ENCODE peak calls at places on chromosomes 1 and 21, in nine cellular contexts. J, Y, F, K, I, Z, R, G and N are unnamed samples.

GRCh38 chr1:116491985-116492811 is 78.6 kb downstream of the CD58 start:
- DNase-seq in J (no peak), G (no peak), I (peak), Y (no peak), Z (no peak), R (peak), F (no peak), K (no peak), N (no peak)

GRCh38 chr1:230507671-230508407 is 81.7 kb upstream of the PGBD5 start:
- DNase-seq in F (no peak), I (peak), J (no peak), Z (no peak), R (no peak), G (peak), Y (no peak), K (peak), N (no peak)

GRCh38 chr21:33011462-33011861 is 14.3 kb upstream of the OLIG2 start:
- DNase-seq in G (peak), R (no peak), Y (no peak), Z (peak), J (peak), I (peak), F (peak), K (no peak), N (no peak)

GRCh38 chr1:242467556-242468145 is 56.8 kb downstream of the PLD5 start:
- DNase-seq in R (peak), Z (peak), F (no peak), Y (peak), K (peak), G (peak), I (peak), J (peak), N (peak)

GRCh38 chr1:8118031-8118451 is 91.9 kb upstream of the ERRFI1 start:
- DNase-seq in G (no peak), J (no peak), Y (no peak), F (no peak), K (no peak), I (peak), Z (no peak), R (no peak), N (no peak)

GRCh38 chr1:74620242-74620641 is 53.4 kb downstream of the ERICH3 start:
- DNase-seq in K (no peak), F (no peak), Y (no peak), G (no peak), J (no peak), I (no peak), Z (no peak), R (no peak), N (no peak)

GRCh38 chr1:115469703-115470476 is 131.8 kb upstream of the NGF start:
- DNase-seq in F (no peak), Y (peak), G (peak), I (peak), Z (peak), R (peak), J (peak), K (peak), N (no peak)

GRCh38 chr1:173122958-173123852 is 72.5 kb upstream of the TNFSF18 start:
- DNase-seq in R (no peak), K (peak), Y (peak), F (peak), I (peak), Z (peak), J (peak), G (peak), N (peak)

GRCh38 chr1:17405898-17406759 is 33.3 kb downstream of the RCC2 start:
- DNase-seq in R (peak), Y (peak), K (peak), G (peak), I (peak), J (peak), F (no peak), Z (peak), N (peak)

GRCh38 chr1:226632169-226632884 is 83.8 kb downstream of the STUM start:
- DNase-seq in R (no peak), I (no peak), G (peak), F (peak), K (no peak), J (no peak), Z (no peak), Y (no peak), N (no peak)

GRCh38 chr1:195894411-195894810 is 713.8 kb downstream of the KCNT2 start:
- DNase-seq in F (no peak), J (no peak), K (no peak), R (no peak), G (no peak), Y (no peak), I (peak), Z (no peak), N (no peak)

GRCh38 chr1:148318123-148318899 is 164.8 kb downstream of the PPIAL4G start:
- DNase-seq in R (no peak), J (no peak), Y (no peak), F (no peak), K (no peak), I (peak), G (no peak), Z (peak), N (no peak)

GRCh38 chr21:26794597-26795397 is 50.4 kb downstream of the ADAMTS1 start:
- DNase-seq in I (no peak), R (no peak), J (no peak), Z (no peak), K (no peak), Y (no peak), F (no peak), G (no peak), N (no peak)

GRCh38 chr1:97314685-97315084 is 593.1 kb downstream of the PTBP2 start:
- DNase-seq in K (no peak), J (no peak), Y (no peak), F (no peak), I (no peak), Z (no peak), G (no peak), R (no peak), N (no peak)

GRCh38 chr1:50251592-50252165 is 143.0 kb downstream of the ELAVL4 start:
- DNase-seq in Z (no peak), K (no peak), F (no peak), I (no peak), G (no peak), J (no peak), Y (no peak), R (no peak), N (no peak)

GRCh38 chr1:115228191-115228590 is 109.9 kb downstream of the NGF start:
- DNase-seq in J (no peak), I (no peak), F (no peak), R (no peak), G (no peak), K (no peak), Y (no peak), Z (no peak), N (no peak)

GRCh38 chr1:113282897-113283285 is 107.4 kb upstream of the MAGI3 start:
- DNase-seq in Y (no peak), F (no peak), G (no peak), Z (no peak), K (no peak), R (no peak), J (no peak), I (no peak), N (no peak)

GRCh38 chr1:167424038-167424619 is 94.2 kb downstream of the CD247 start:
- DNase-seq in I (no peak), R (no peak), Z (no peak), K (no peak), G (no peak), J (no peak), Y (no peak), F (no peak), N (no peak)

GRCh38 chr1:151905070-151905442 is 4.3 kb downstream of the THEM4 start:
- DNase-seq in F (no peak), Y (no peak), I (no peak), K (no peak), R (peak), Z (no peak), J (peak), G (no peak), N (no peak)

GRCh38 chr21:10425856-10426255 is 95.5 kb upstream of the TPTE start:
- DNase-seq in R (no peak), J (no peak), K (no peak), F (no peak), Z (no peak), G (no peak), I (no peak), Y (no peak), N (no peak)

GRCh38 chr1:98306517-98307089 is 354.9 kb upstream of the SNX7 start:
- DNase-seq in Y (no peak), G (no peak), K (no peak), R (no peak), I (no peak), F (no peak), J (no peak), Z (no peak), N (no peak)

GRCh38 chr21:44590311-44590721 is 2.0 kb downstream of the KRTAP10-6 start:
- DNase-seq in Z (no peak), G (no peak), Y (no peak), J (no peak), I (no peak), F (no peak), K (no peak), R (no peak), N (no peak)

GRCh38 chr21:14076143-14076806 is 134.5 kb downstream of the LIPI start:
- DNase-seq in I (no peak), J (no peak), R (no peak), Z (no peak), Y (no peak), G (no peak), K (peak), F (no peak), N (no peak)

GRCh38 chr1:177909416-177909815 is 60.4 kb downstream of the SEC16B start:
- DNase-seq in K (no peak), Z (no peak), R (no peak), I (no peak), F (no peak), J (no peak), Y (no peak), G (no peak), N (no peak)

GRCh38 chr1:2972011-2972878 is 49.0 kb upstream of the ACTRT2 start:
- DNase-seq in G (no peak), J (no peak), K (no peak), Z (no peak), I (no peak), Y (no peak), F (peak), R (no peak), N (no peak)

GRCh38 chr1:220879509-220880366 is 495 bp downstream of the HLX start:
- DNase-seq in Z (peak), J (no peak), R (peak), Y (peak), K (no peak), I (peak), F (no peak), G (peak), N (no peak)
- TF ChIP-seq CTCF in Z (no peak), J (peak), R (no peak), Y (no peak), K (no peak), I (peak), F (no peak), G (no peak), N (no peak)

DNA sequence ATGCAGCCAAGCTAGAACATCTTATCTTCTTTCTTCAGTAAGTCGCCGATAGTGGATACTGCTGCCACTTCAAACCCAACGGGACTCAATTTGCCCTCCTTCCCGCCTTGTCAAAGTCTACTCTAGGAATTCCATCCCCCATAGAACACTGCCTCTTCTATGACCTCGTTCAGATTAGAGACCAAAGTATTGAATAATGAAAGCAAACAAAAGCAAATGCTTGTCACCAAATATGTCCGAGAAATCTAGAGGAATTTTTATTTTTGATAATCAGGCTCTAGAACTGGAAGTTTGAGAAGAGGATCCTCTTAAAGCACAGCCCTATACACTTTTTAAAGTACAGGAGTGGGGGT is 868 bp upstream of the RRAGC start:
- DNase-seq in Z (no peak), R (no peak), I (no peak), F (no peak), J (no peak), K (no peak), G (no peak), Y (no peak), N (no peak)
- H3K4me3 ChIP-seq in Z (peak), R (peak), I (peak), F (peak), J (peak), K (peak), G (peak), Y (peak), N (peak)

DNA sequence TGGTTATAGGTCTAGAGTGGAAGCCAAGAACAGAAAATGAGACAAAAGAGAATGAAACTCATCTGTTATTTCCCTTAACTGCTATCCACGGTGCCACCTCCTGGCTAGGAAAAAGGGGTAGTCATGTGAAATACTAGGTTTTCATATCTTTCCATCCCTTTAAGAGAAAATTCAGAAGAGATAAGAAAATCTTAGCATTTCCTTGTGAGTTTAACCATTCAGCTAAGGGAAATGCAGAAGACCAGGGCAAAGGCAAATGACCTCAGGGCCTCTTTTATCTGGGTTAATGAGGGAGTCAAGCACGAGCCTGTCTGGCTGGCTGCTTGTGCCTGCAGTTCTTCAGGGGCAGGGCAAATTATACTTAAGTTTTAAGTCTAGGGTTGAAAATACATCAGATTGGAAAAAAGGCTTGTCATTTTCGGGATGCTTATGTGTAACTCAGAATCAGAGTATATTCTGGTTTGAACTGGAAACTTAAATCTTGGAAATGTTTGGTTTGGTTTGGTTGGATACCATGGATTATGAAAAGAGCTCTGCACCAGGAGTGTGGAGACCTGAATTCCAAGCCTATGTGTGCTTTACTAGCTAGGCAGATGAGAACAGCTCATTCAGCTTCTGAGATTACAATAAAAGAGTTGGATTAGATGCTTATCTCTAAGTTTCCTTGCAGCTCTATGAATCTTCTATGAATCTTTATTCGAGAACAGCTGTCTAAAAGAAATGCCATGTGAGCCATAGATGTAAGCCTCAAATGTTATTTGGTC is 19.9 kb downstream of the NIBAN1 start:
- DNase-seq in I (peak), G (no peak), J (no peak), Z (no peak), Y (no peak), F (no peak), R (no peak), K (no peak), N (no peak)
- TF ChIP-seq CTCF in I (peak), G (no peak), J (peak), Z (no peak), Y (no peak), F (no peak), R (no peak), K (no peak), N (no peak)

GRCh38 chr1:12620142-12620865 is 2.3 kb upstream of the DHRS3 start:
- DNase-seq in F (no peak), R (no peak), I (peak), Y (no peak), K (no peak), J (no peak), Z (no peak), G (no peak), N (no peak)
- H3K4me3 ChIP-seq in F (peak), R (peak), I (no peak), Y (no peak), K (no peak), J (peak), Z (no peak), G (no peak), N (peak)

GRCh38 chr1:205791568-205792180 is 16.4 kb upstream of the RAB29 start:
- DNase-seq in J (peak), I (peak), Z (peak), Y (peak), F (no peak), G (peak), K (peak), R (peak), N (peak)
- TF ChIP-seq CTCF in J (peak), I (peak), Z (peak), Y (peak), F (peak), G (peak), K (peak), R (peak), N (peak)

GRCh38 chr1:31798433-31799195 is 17.2 kb downstream of the SPOCD1 start:
- DNase-seq in F (no peak), K (no peak), I (peak), Z (no peak), J (peak), R (no peak), Y (no peak), G (peak), N (peak)

GRCh38 chr1:31796707-31797106 is 19.1 kb downstream of the SPOCD1 start:
- DNase-seq in F (no peak), I (peak), K (no peak), J (no peak), Z (no peak), R (no peak), Y (no peak), G (no peak), N (no peak)

GRCh38 chr1:31798086-31798432 is 17.8 kb downstream of the SPOCD1 start:
- DNase-seq in Y (no peak), F (no peak), I (no peak), R (no peak), Z (no peak), J (no peak), G (no peak), K (no peak), N (no peak)

GRCh38 chr1:31795801-31796621 is 19.8 kb downstream of the SPOCD1 start:
- DNase-seq in J (peak), K (no peak), G (peak), Y (no peak), R (peak), I (peak), F (peak), Z (no peak), N (peak)

GRCh38 chr1:31797216-31797615 is 18.6 kb downstream of the SPOCD1 start:
- DNase-seq in R (no peak), J (no peak), Z (no peak), F (no peak), I (no peak), K (no peak), G (no peak), Y (no peak), N (no peak)
- H3K4me3 ChIP-seq in R (no peak), J (peak), Z (no peak), F (no peak), I (peak), K (no peak), G (no peak), Y (no peak), N (peak)